ENCODE peak calls at places on chromosomes 4 and X, in five cellular contexts. V is right cardiac atrium, H is lower leg skin, U is cardiac muscle cell, O is choroid plexus epithelial cell. F is an unnamed sample.

GRCh38 chr4:140186651-140187315 is 32.8 kb upstream of the MAML3 start:
- DNase-seq in V (no peak), H (no peak), U (no peak), O (peak), F (no peak)

GRCh38 chrX:134512566-134512965 is 52.6 kb downstream of the HPRT1 start:
- DNase-seq in V (no peak), H (no peak), U (no peak), O (peak), F (no peak)

GRCh38 chr4:76882630-76883029 is 15.3 kb downstream of the SOWAHB start:
- DNase-seq in V (no peak), H (no peak), U (no peak), O (no peak), F (no peak)

GRCh38 chr4:38364383-38364963 is 299.5 kb upstream of the KLF3 start:
- DNase-seq in V (no peak), H (no peak), U (no peak), O (no peak), F (no peak)

GRCh38 chrX:71143508-71143907 is 1.1 kb upstream of the NLGN3 start:
- DNase-seq in V (no peak), H (no peak), U (no peak), O (peak), F (peak)

GRCh38 chr4:30172416-30172815 is 547.8 kb upstream of the PCDH7 start:
- DNase-seq in V (no peak), H (no peak), U (no peak), O (no peak), F (no peak)

GRCh38 chrX:68743754-68744153 is 85.1 kb upstream of the EFNB1 start:
- DNase-seq in V (no peak), H (peak), U (no peak), O (no peak), F (no peak)

GRCh38 chr4:164701665-164702064 is 52.3 kb upstream of the SMIM31 start:
- DNase-seq in V (no peak), H (no peak), U (no peak), O (no peak), F (no peak)

DNA sequence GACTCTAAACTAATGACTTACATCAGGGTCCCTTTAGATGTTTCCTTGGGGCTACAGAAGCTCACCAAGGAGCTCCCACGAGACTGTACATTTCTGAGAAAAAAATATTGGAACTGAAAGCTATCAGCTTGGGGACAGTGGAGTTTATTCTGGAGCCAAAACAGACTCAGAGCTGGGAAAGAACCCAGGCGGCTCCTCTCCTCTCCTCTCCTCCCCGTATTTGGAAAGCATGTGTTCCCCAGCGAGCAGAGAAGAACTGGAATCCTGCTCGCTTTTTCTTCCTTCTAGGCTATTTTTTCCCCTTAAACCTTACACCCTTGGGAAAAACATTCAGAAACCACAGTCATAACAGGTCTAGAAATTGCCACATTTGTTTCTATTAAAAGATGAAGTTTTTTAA is 4.3 kb upstream of the MAP7D3 start:
- DNase-seq in V (no peak), H (no peak), U (no peak), O (no peak), F (peak)
- H3K4me3 ChIP-seq in V (no peak), H (no peak), U (no peak), O (no peak), F (peak)

GRCh38 chr4:153465922-153466636 is at the start of gene TMEM131L:
- DNase-seq in V (peak), H (peak), U (peak), O (peak), F (peak)

GRCh38 chr4:153464068-153464467 is 2.1 kb upstream of the TMEM131L start:
- DNase-seq in V (no peak), H (no peak), U (no peak), O (no peak), F (no peak)

GRCh38 chr4:153466637-153467153 is 535 bp downstream of the TMEM131L start:
- DNase-seq in V (peak), H (no peak), U (peak), O (no peak), F (no peak)

GRCh38 chr4:153465583-153465921 is 608 bp upstream of the TMEM131L start:
- DNase-seq in V (peak), H (no peak), U (peak), O (peak), F (peak)

GRCh38 chr4:153465145-153465544 is 1.0 kb upstream of the TMEM131L start:
- DNase-seq in V (no peak), H (no peak), U (no peak), O (no peak), F (no peak)
- H3K4me3 ChIP-seq in V (no peak), H (no peak), U (no peak), O (no peak), F (peak)

DNA sequence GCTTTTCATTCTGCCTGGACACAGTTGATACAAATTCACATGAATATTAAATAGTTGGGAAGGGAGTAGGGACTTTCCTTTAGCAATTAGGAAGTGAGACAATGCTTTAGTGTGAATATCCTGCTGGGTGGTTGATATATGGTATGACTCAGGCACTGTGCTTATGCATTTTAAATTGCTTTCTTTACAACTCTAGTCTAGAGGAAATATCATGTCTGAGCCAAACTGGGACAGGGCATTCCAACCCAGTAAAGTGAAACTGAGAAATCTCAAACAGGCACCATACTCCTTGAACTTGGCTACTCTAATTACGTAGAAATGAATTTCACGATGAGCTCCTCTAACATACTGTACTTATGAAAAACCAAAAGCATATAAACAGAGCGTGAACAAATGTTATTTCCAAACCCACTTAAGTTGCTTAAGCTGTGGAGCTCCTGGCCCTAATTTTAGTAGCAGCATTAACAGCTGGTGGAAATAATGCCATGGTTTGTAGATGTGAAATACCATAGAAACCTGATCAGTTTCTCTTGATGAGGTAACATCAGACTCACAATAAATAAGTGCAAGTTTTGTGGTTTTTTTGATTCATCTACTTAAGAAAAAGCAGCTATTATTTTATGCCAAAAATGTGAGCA is 242.9 kb upstream of the GK2 start:
- DNase-seq in V (no peak), H (no peak), U (no peak), O (peak), F (no peak)
- H3K4me3 ChIP-seq in V (no peak), H (no peak), U (no peak), O (no peak), F (no peak)

DNA sequence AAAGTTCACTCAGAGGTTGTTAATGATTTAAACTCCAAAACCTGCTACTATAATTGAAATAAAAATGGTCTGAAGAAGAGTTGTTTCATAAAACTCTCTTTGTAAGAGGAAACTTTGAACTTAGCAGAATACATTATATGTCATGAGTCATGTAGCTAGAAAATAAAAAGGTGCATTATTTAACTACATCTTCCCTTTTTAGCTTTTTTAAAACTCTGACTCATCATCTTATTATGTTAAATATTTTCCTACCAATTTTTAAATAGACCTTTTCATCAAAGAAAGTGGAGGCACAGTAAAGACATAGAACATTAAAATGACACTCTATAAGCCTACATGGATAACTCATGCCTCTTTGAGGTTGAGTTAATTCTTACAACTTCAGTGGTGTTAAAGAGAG is 1.2 kb upstream of the ZNF827 start:
- DNase-seq in V (no peak), H (no peak), U (no peak), O (peak), F (no peak)
- H3K4me3 ChIP-seq in V (no peak), H (no peak), U (no peak), O (no peak), F (no peak)

DNA sequence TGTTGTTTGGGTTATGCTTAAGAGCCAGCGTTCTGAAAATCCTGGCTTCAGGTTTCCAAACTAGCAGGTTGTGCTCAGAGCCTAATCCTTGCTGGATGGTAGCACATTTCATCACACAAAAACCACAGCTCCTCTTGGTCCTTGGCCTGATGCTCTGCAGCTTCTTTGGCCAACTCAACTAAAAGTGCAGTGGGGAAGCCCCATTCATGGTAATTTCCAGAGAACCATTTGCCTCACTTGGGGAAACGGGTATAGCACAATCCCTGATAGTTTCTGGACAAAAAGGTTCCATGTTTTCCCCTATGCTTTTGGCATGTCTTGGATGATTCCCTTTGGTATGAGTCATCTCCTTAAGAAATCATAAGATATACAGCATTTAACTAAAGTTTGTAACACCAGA is 78.7 kb downstream of the SYNPO2 start:
- DNase-seq in V (no peak), H (no peak), U (no peak), O (peak), F (no peak)
- H3K4me3 ChIP-seq in V (no peak), H (no peak), U (no peak), O (no peak), F (no peak)

GRCh38 chrX:41559662-41560061 is 112.5 kb downstream of the NYX start:
- DNase-seq in V (no peak), H (no peak), U (no peak), O (peak), F (no peak)
- H3K4me3 ChIP-seq in V (no peak), H (no peak), U (no peak), O (no peak), F (no peak)

GRCh38 chr4:40953253-40954118 is 203.7 kb downstream of the NSUN7 start:
- DNase-seq in V (peak), H (no peak), U (peak), O (peak), F (no peak)
- H3K4me3 ChIP-seq in V (no peak), H (no peak), U (no peak), O (no peak), F (no peak)

GRCh38 chr4:184097240-184097619 is 120.4 kb downstream of the ENPP6 start:
- DNase-seq in V (peak), H (peak), U (no peak), O (no peak), F (no peak)

GRCh38 chr4:184099033-184099432 is 118.6 kb downstream of the ENPP6 start:
- DNase-seq in V (peak), H (no peak), U (no peak), O (no peak), F (no peak)

GRCh38 chr4:184094532-184095192 is 123.0 kb downstream of the ENPP6 start:
- DNase-seq in V (no peak), H (no peak), U (no peak), O (no peak), F (no peak)

GRCh38 chr4:184097815-184098214 is 119.9 kb downstream of the ENPP6 start:
- DNase-seq in V (no peak), H (no peak), U (no peak), O (no peak), F (no peak)

GRCh38 chr4:184096561-184097239 is 121.0 kb downstream of the ENPP6 start:
- DNase-seq in V (no peak), H (no peak), U (no peak), O (peak), F (no peak)
- H3K4me3 ChIP-seq in V (no peak), H (no peak), U (no peak), O (no peak), F (peak)

GRCh38 chr4:81826336-81826735 is 354.6 kb upstream of the RASGEF1B start:
- DNase-seq in V (no peak), H (no peak), U (no peak), O (no peak), F (no peak)
- H3K4me3 ChIP-seq in V (no peak), H (no peak), U (no peak), O (no peak), F (no peak)

GRCh38 chr4:7971159-7971631 is 31.5 kb upstream of the AFAP1 start:
- DNase-seq in V (peak), H (no peak), U (no peak), O (no peak), F (no peak)
- H3K4me3 ChIP-seq in V (no peak), H (no peak), U (no peak), O (no peak), F (no peak)

F was measured in tibial artery.